ENCODE peak calls at places on chromosome 21, in six cellular contexts. B is psoas muscle, O is dermis microvascular lymphatic vessel endothelial cell, J is H4, X is fibroblast of villous mesenchyme, Q is mammary epithelial cell. K is an unnamed sample.

GRCh38 chr21:42424848-42425602 is 21.3 kb downstream of the UBASH3A start:
- DNase-seq in B (no peak), X (no peak), O (peak; percentile 40), J (no peak), Q (no peak), K (no peak)

GRCh38 chr21:34509151-34509550 is 2.9 kb downstream of the KCNE1 start:
- DNase-seq in J (no peak), X (no peak), O (peak; percentile 16), B (no peak), Q (no peak), K (no peak)

GRCh38 chr21:42809577-42810440 is 69.5 kb downstream of the WDR4 start:
- DNase-seq in B (no peak), O (no peak), Q (no peak), J (no peak), X (no peak), K (no peak)

GRCh38 chr21:30740462-30740861 is 6.6 kb downstream of the KRTAP21-2 start:
- DNase-seq in X (no peak), J (no peak), Q (no peak), O (no peak), B (no peak), K (no peak)

GRCh38 chr21:46457801-46458314 is 833 bp upstream of the DIP2A start:
- DNase-seq in J (no peak), O (peak; percentile 56), Q (peak; percentile 53), X (peak; percentile 59), B (peak; percentile 39), K (peak; percentile 87)

GRCh38 chr21:38376235-38376634 is 119.4 kb downstream of the KCNJ15 start:
- DNase-seq in J (no peak), Q (no peak), X (no peak), O (peak; percentile 59), B (no peak), K (peak; percentile 43)

GRCh38 chr21:9737871-9738520 is 783.4 kb upstream of the TPTE start:
- DNase-seq in O (no peak), Q (no peak), X (no peak), B (no peak), J (no peak), K (no peak)

GRCh38 chr21:46092026-46092764 is 5.7 kb upstream of the COL6A2 start:
- DNase-seq in B (peak; percentile 81), Q (no peak), O (no peak), X (peak; percentile 97), J (peak; percentile 70), K (peak; percentile 69)

GRCh38 chr21:42338730-42339715 is 11.8 kb downstream of the TFF2 start:
- DNase-seq in O (no peak), Q (no peak), J (no peak), X (no peak), B (no peak), K (no peak)

GRCh38 chr21:35924714-35925301 is 135.5 kb downstream of the SETD4 start:
- DNase-seq in O (peak; percentile 15), X (peak; percentile 90), Q (peak; percentile 99), J (peak; percentile 87), B (peak; percentile 10), K (peak; percentile 35)

GRCh38 chr21:29523646-29524045 is 224.9 kb downstream of the BACH1 start:
- DNase-seq in X (no peak), O (no peak), Q (no peak), J (no peak), B (no peak), K (no peak)

GRCh38 chr21:35291963-35292627 is 243.0 kb upstream of the RUNX1 start:
- DNase-seq in B (no peak), Q (no peak), X (peak; percentile 67), O (no peak), J (peak; percentile 24), K (no peak)

GRCh38 chr21:16218682-16219343 is 489.0 kb downstream of the USP25 start:
- DNase-seq in J (no peak), B (no peak), Q (no peak), O (no peak), X (no peak), K (no peak)

GRCh38 chr21:24260751-24261150 is 1346.5 kb downstream of the MRPL39 start:
- DNase-seq in O (no peak), B (no peak), J (no peak), X (no peak), Q (no peak), K (no peak)

GRCh38 chr21:38504056-38504455 is 5.8 kb upstream of the ERG start:
- DNase-seq in B (no peak), J (no peak), Q (no peak), O (no peak), X (no peak), K (no peak)

GRCh38 chr21:34027727-34028461 is 45.5 kb upstream of the MRPS6 start:
- DNase-seq in J (no peak), O (no peak), Q (no peak), X (no peak), B (no peak), K (no peak)

GRCh38 chr21:33367309-33367973 is 35.8 kb upstream of the IFNGR2 start:
- DNase-seq in B (no peak), X (no peak), Q (peak; percentile 61), O (no peak), J (no peak), K (no peak)

K was measured in left lung.